ENCODE peak calls at places on chromosome 6, in six cellular contexts. One of them, this sample, is unnamed. For H3K4me1, the result is how much of the 10 kb centered on the place peaks cover.

GRCh38 chr6:45864651-45865050 is 151.0 kb downstream of the CLIC5 start:
- DNase-seq in left lung: no peak
- DNase-seq in A549: no peak
- DNase-seq in IMR-90: no peak
- DNase-seq in breast epithelium: no peak
- DNase-seq in cardiac muscle cell: no peak
- DNase-seq in this sample: no peak

GRCh38 chr6:106746660-106747059 is 117.3 kb downstream of the QRSL1 start:
- DNase-seq in IMR-90: peak
- DNase-seq in left lung: no peak
- DNase-seq in cardiac muscle cell: peak
- DNase-seq in A549: peak
- DNase-seq in breast epithelium: no peak
- DNase-seq in this sample: no peak

GRCh38 chr6:111949546-111949945 is 76.3 kb upstream of the FYN start:
- DNase-seq in A549: no peak
- DNase-seq in breast epithelium: no peak
- DNase-seq in IMR-90: no peak
- DNase-seq in cardiac muscle cell: no peak
- DNase-seq in left lung: no peak
- DNase-seq in this sample: no peak

GRCh38 chr6:71126506-71126905 is 162.1 kb upstream of the OGFRL1 start:
- DNase-seq in left lung: no peak
- DNase-seq in cardiac muscle cell: no peak
- DNase-seq in breast epithelium: no peak
- DNase-seq in A549: no peak
- DNase-seq in IMR-90: no peak
- DNase-seq in this sample: no peak

GRCh38 chr6:115071962-115072361 is 729.1 kb upstream of the HS3ST5 start:
- DNase-seq in A549: no peak
- DNase-seq in left lung: no peak
- DNase-seq in breast epithelium: no peak
- DNase-seq in IMR-90: no peak
- DNase-seq in cardiac muscle cell: no peak
- DNase-seq in this sample: no peak

GRCh38 chr6:95228636-95229035 is 348.7 kb upstream of the MANEA start:
- DNase-seq in IMR-90: no peak
- DNase-seq in A549: no peak
- DNase-seq in left lung: no peak
- DNase-seq in cardiac muscle cell: no peak
- DNase-seq in breast epithelium: no peak
- DNase-seq in this sample: no peak

GRCh38 chr6:127854009-127854408 is 46.8 kb downstream of the THEMIS start:
- DNase-seq in IMR-90: no peak
- DNase-seq in cardiac muscle cell: peak
- DNase-seq in A549: no peak
- DNase-seq in breast epithelium: no peak
- DNase-seq in left lung: no peak
- DNase-seq in this sample: no peak

GRCh38 chr6:139336994-139337393 is 37.5 kb downstream of the CITED2 start:
- DNase-seq in cardiac muscle cell: no peak
- DNase-seq in breast epithelium: no peak
- DNase-seq in A549: no peak
- DNase-seq in left lung: no peak
- DNase-seq in IMR-90: no peak
- DNase-seq in this sample: no peak

GRCh38 chr6:133634474-133634873 is 254.4 kb upstream of the TCF21 start:
- DNase-seq in breast epithelium: no peak
- DNase-seq in A549: no peak
- DNase-seq in left lung: no peak
- DNase-seq in cardiac muscle cell: no peak
- DNase-seq in IMR-90: no peak
- DNase-seq in this sample: no peak

GRCh38 chr6:160007581-160007980 is 38.7 kb downstream of the IGF2R start:
- DNase-seq in breast epithelium: no peak
- DNase-seq in cardiac muscle cell: no peak
- DNase-seq in IMR-90: peak
- DNase-seq in A549: no peak
- DNase-seq in left lung: no peak
- DNase-seq in this sample: no peak

GRCh38 chr6:63392092-63392724 is 72.4 kb upstream of the LGSN start:
- DNase-seq in breast epithelium: no peak
- DNase-seq in left lung: no peak
- DNase-seq in IMR-90: no peak
- DNase-seq in cardiac muscle cell: no peak
- DNase-seq in A549: no peak
- DNase-seq in this sample: no peak

GRCh38 chr6:161482517-161482903 is 208.6 kb upstream of the AGPAT4 start:
- DNase-seq in cardiac muscle cell: no peak
- DNase-seq in A549: no peak
- DNase-seq in IMR-90: no peak
- DNase-seq in left lung: no peak
- DNase-seq in breast epithelium: no peak
- DNase-seq in this sample: no peak

GRCh38 chr6:149094156-149094555 is 223.4 kb upstream of the TAB2 start:
- DNase-seq in IMR-90: peak
- DNase-seq in left lung: no peak
- DNase-seq in cardiac muscle cell: peak
- DNase-seq in breast epithelium: no peak
- DNase-seq in A549: no peak
- DNase-seq in this sample: no peak

GRCh38 chr6:90429713-90430112 is 133.1 kb upstream of the BACH2 start:
- DNase-seq in left lung: no peak
- DNase-seq in A549: no peak
- DNase-seq in IMR-90: no peak
- DNase-seq in cardiac muscle cell: peak
- DNase-seq in breast epithelium: no peak
- DNase-seq in this sample: no peak

GRCh38 chr6:63739094-63739687 is 103.6 kb downstream of the PHF3 start:
- DNase-seq in left lung: no peak
- DNase-seq in cardiac muscle cell: no peak
- DNase-seq in breast epithelium: no peak
- DNase-seq in IMR-90: no peak
- DNase-seq in A549: no peak
- DNase-seq in this sample: no peak

GRCh38 chr6:55713411-55713810 is 134.4 kb upstream of the HMGCLL1 start:
- DNase-seq in A549: no peak
- DNase-seq in IMR-90: peak
- DNase-seq in left lung: no peak
- DNase-seq in cardiac muscle cell: peak
- DNase-seq in breast epithelium: no peak
- DNase-seq in this sample: no peak

GRCh38 chr6:89048286-89048923 is 32.1 kb upstream of the PNRC1 start:
- DNase-seq in breast epithelium: no peak
- DNase-seq in A549: no peak
- DNase-seq in IMR-90: no peak
- DNase-seq in cardiac muscle cell: peak
- DNase-seq in left lung: no peak
- DNase-seq in this sample: no peak

GRCh38 chr6:112254921-112255320 is 554 bp upstream of the LAMA4 start:
- DNase-seq in breast epithelium: no peak
- DNase-seq in IMR-90: no peak
- DNase-seq in cardiac muscle cell: no peak
- DNase-seq in A549: no peak
- DNase-seq in left lung: no peak
- DNase-seq in this sample: no peak

GRCh38 chr6:7418238-7418905 is 28.8 kb downstream of the RIOK1 start:
- DNase-seq in left lung: no peak
- DNase-seq in breast epithelium: no peak
- DNase-seq in A549: no peak
- DNase-seq in IMR-90: peak
- DNase-seq in cardiac muscle cell: no peak
- DNase-seq in this sample: no peak

GRCh38 chr6:87393026-87393622 is 14.6 kb upstream of the CFAP206 start:
- DNase-seq in cardiac muscle cell: peak
- DNase-seq in IMR-90: peak
- DNase-seq in left lung: no peak
- DNase-seq in breast epithelium: no peak
- DNase-seq in A549: peak
- DNase-seq in this sample: peak

GRCh38 chr6:136873733-136874132 is 48.4 kb upstream of the SLC35D3 start:
- DNase-seq in cardiac muscle cell: no peak
- DNase-seq in left lung: no peak
- DNase-seq in breast epithelium: no peak
- DNase-seq in A549: no peak
- DNase-seq in IMR-90: no peak
- DNase-seq in this sample: no peak

GRCh38 chr6:143569035-143569434 is 57.5 kb upstream of the FUCA2 start:
- DNase-seq in breast epithelium: no peak
- DNase-seq in A549: no peak
- DNase-seq in left lung: no peak
- DNase-seq in IMR-90: peak
- DNase-seq in cardiac muscle cell: peak
- DNase-seq in this sample: no peak

GRCh38 chr6:148021715-148022114 is 320.9 kb upstream of the SASH1 start:
- DNase-seq in cardiac muscle cell: no peak
- DNase-seq in left lung: no peak
- DNase-seq in IMR-90: no peak
- DNase-seq in A549: no peak
- DNase-seq in breast epithelium: no peak
- DNase-seq in this sample: no peak

GRCh38 chr6:53492860-53493634 is 51.9 kb downstream of the GCLC start:
- DNase-seq in cardiac muscle cell: peak
- DNase-seq in breast epithelium: no peak
- DNase-seq in A549: peak
- DNase-seq in left lung: no peak
- DNase-seq in IMR-90: peak
- DNase-seq in this sample: no peak

GRCh38 chr6:3138341-3138740 is 19.0 kb downstream of the TUBB2A start:
- DNase-seq in breast epithelium: no peak
- DNase-seq in cardiac muscle cell: peak
- DNase-seq in A549: no peak
- DNase-seq in IMR-90: no peak
- DNase-seq in left lung: no peak
- DNase-seq in this sample: no peak

DNA sequence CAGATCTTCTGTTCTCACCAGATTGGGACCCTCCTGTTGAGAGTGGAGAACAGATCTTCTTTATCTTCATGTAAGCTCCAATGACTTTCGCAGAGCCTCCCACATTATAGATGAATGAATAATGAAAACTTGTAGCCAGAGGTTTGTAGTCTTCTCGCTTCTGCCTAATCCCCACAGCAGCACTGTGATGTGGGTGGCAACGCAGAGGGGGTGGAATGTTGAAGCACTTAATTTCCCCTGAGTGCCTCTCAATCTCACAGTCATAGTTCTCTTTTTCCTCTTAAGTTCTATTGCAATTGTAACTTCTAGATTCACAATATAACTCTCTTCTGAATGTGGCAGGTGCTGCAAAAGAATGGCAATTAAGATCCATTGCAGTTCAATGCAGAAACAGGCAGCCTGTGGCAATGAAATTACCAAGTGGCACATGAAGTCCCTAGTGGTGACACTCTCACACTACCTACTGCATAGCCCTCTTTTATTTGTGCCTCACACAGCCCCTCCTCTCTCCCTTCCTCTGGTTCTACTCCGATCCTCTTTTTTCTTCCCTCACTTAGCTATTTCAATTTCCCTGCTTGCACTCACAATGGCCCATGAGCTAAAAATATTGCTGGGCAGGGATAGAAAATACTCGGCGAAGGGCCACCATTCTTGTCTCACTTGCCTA is 281.9 kb downstream of the UBE3D start:
- DNase-seq in A549: peak
- DNase-seq in cardiac muscle cell: no peak
- DNase-seq in left lung: no peak
- DNase-seq in breast epithelium: no peak
- DNase-seq in IMR-90: no peak
- DNase-seq in this sample: no peak
- TF ChIP-seq CTCF in A549: no peak
- TF ChIP-seq CTCF in cardiac muscle cell: no peak
- TF ChIP-seq CTCF in left lung: no peak
- TF ChIP-seq CTCF in breast epithelium: no peak
- TF ChIP-seq CTCF in IMR-90: no peak
- TF ChIP-seq CTCF in this sample: no peak

DNA sequence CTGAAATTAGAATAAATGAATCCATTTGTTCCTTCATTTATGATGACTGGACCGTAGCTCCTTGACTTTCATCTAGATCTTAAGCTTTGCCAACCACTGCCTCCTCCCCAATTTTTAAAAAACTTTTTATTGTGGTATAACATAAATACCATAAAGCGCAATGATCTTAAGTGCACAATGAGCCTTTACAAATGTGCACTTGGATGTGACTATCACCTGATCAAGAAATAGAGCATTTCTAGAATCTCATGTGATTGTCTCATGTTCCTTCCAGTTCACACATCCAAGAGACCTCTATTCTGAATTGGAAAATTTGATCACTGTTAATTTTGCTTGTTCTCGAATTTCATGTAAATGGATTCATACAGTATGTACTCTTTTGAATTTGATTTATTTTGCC is 442.1 kb downstream of the CDKAL1 start:
- DNase-seq in cardiac muscle cell: no peak
- DNase-seq in A549: no peak
- DNase-seq in breast epithelium: no peak
- DNase-seq in IMR-90: no peak
- DNase-seq in left lung: no peak
- DNase-seq in this sample: no peak
- H3K4me3 ChIP-seq in cardiac muscle cell: no peak
- H3K4me3 ChIP-seq in A549: no peak
- H3K4me3 ChIP-seq in breast epithelium: no peak
- H3K4me3 ChIP-seq in IMR-90: no peak
- H3K4me3 ChIP-seq in left lung: no peak
- H3K4me3 ChIP-seq in this sample: no peak

GRCh38 chr6:15434823-15435380 is 189.0 kb downstream of the JARID2 start:
- DNase-seq in A549: no peak
- DNase-seq in breast epithelium: no peak
- DNase-seq in left lung: no peak
- DNase-seq in IMR-90: no peak
- DNase-seq in cardiac muscle cell: no peak
- DNase-seq in this sample: no peak
- H3K4me1 ChIP-seq in A549: under half
- H3K4me1 ChIP-seq in breast epithelium: under half
- H3K4me1 ChIP-seq in left lung: under half
- H3K4me1 ChIP-seq in IMR-90: under half
- H3K4me1 ChIP-seq in cardiac muscle cell: half or more
- H3K4me1 ChIP-seq in this sample: half or more

GRCh38 chr6:131470549-131470948 is 102.5 kb upstream of the ARG1 start:
- DNase-seq in cardiac muscle cell: no peak
- DNase-seq in IMR-90: no peak
- DNase-seq in left lung: no peak
- DNase-seq in A549: no peak
- DNase-seq in breast epithelium: no peak
- DNase-seq in this sample: no peak

GRCh38 chr6:131471331-131471730 is 101.7 kb upstream of the ARG1 start:
- DNase-seq in cardiac muscle cell: no peak
- DNase-seq in left lung: no peak
- DNase-seq in A549: no peak
- DNase-seq in breast epithelium: no peak
- DNase-seq in IMR-90: no peak
- DNase-seq in this sample: no peak

DNA sequence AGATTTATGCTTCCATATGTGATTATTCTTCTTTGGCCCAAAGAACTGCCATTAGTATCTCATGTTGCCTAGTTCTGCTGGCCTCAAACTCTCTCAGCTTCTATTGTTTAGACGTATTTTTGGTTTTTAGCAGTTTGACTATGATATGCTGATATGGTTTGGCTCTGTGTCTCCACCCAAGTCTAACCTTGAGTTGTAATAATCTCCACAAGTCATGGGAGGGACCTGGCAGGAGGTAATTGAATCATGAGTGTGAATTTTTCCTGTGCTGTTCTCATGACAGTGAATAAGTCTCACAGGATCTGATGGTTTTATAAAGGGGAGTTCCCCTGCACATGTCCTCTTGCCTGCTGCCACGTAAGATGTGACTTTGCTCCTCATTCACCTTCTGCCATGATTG is 96.7 kb upstream of the ARG1 start:
- DNase-seq in left lung: no peak
- DNase-seq in breast epithelium: no peak
- DNase-seq in cardiac muscle cell: no peak
- DNase-seq in A549: no peak
- DNase-seq in IMR-90: no peak
- DNase-seq in this sample: no peak
- TF ChIP-seq CTCF in left lung: no peak
- TF ChIP-seq CTCF in breast epithelium: no peak
- TF ChIP-seq CTCF in cardiac muscle cell: no peak
- TF ChIP-seq CTCF in A549: no peak
- TF ChIP-seq CTCF in IMR-90: no peak
- TF ChIP-seq CTCF in this sample: no peak